ENCODE peak calls at places on chromosomes 12 and 14, in six cellular contexts. Y is colonic mucosa, I is AG09309, U is left ventricle myocardium inferior, A is GM23338, R is ovary. H is an unnamed sample.

GRCh38 chr14:60544659-60545058 is 35.7 kb downstream of the SIX6 start:
- DNase-seq in Y (no peak), I (no peak), U (no peak), A (no peak), R (no peak), H (no peak)

GRCh38 chr12:46404225-46404631 is 31.7 kb upstream of the SLC38A2 start:
- DNase-seq in Y (no peak), I (no peak), U (no peak), A (no peak), R (no peak), H (no peak)

GRCh38 chr14:103731481-103731880 is 15.9 kb downstream of the ZFYVE21 start:
- DNase-seq in Y (no peak), I (no peak), U (no peak), A (no peak), R (no peak), H (no peak)

GRCh38 chr12:44015333-44015941 is 179.6 kb downstream of the TMEM117 start:
- DNase-seq in Y (no peak), I (peak; percentile 37), U (no peak), A (peak; percentile 66), R (no peak), H (peak; percentile 38)

GRCh38 chr12:27906658-27907473 is 65.7 kb downstream of the PTHLH start:
- DNase-seq in Y (no peak), I (no peak), U (no peak), A (no peak), R (no peak), H (no peak)

GRCh38 chr12:120234643-120235368 is 30.7 kb downstream of the PXN start:
- DNase-seq in Y (peak; percentile 74), I (peak; percentile 86), U (peak; percentile 86), A (peak; percentile 78), R (no peak), H (peak; percentile 90)

GRCh38 chr12:45986646-45987338 is 3.6 kb downstream of the SCAF11 start:
- DNase-seq in Y (no peak), I (no peak), U (no peak), A (no peak), R (no peak), H (no peak)

GRCh38 chr12:121590476-121591143 is 9.8 kb upstream of the KDM2B start:
- DNase-seq in Y (no peak), I (no peak), U (no peak), A (peak; percentile 37), R (no peak), H (no peak)

GRCh38 chr12:104220931-104221330 is 5.4 kb downstream of the TXNRD1 start:
- DNase-seq in Y (no peak), I (no peak), U (no peak), A (no peak), R (no peak), H (no peak)

GRCh38 chr14:90444077-90444696 is 47.4 kb downstream of the CALM1 start:
- DNase-seq in Y (no peak), I (no peak), U (no peak), A (no peak), R (no peak), H (no peak)

GRCh38 chr12:88188180-88188579 is 46.1 kb downstream of the TMTC3 start:
- DNase-seq in Y (no peak), I (no peak), U (no peak), A (no peak), R (no peak), H (peak; percentile 19)

GRCh38 chr12:106118-106561 is 39.6 kb downstream of the IQSEC3 start:
- DNase-seq in Y (no peak), I (no peak), U (peak; percentile 32), A (peak; percentile 77), R (no peak), H (no peak)

GRCh38 chr14:101843665-101844064 is 82.2 kb downstream of the PPP2R5C start:
- DNase-seq in Y (no peak), I (no peak), U (no peak), A (peak; percentile 55), R (no peak), H (no peak)

GRCh38 chr14:103280278-103280917 is 53.6 kb upstream of the EIF5 start:
- DNase-seq in Y (no peak), I (no peak), U (no peak), A (no peak), R (no peak), H (no peak)

GRCh38 chr12:32697445-32697844 is 18.3 kb downstream of the DNM1L start:
- DNase-seq in Y (no peak), I (no peak), U (no peak), A (no peak), R (no peak), H (no peak)

GRCh38 chr14:35197015-35197414 is 74.7 kb downstream of the PRORP start:
- DNase-seq in Y (no peak), I (no peak), U (no peak), A (no peak), R (no peak), H (no peak)

GRCh38 chr12:117408161-117408791 is 46.9 kb upstream of the NOS1 start:
- DNase-seq in Y (peak; percentile 19), I (peak; percentile 11), U (no peak), A (peak; percentile 63), R (no peak), H (no peak)

GRCh38 chr12:99549651-99550050 is 97.9 kb upstream of the GARIN6 start:
- DNase-seq in Y (no peak), I (no peak), U (no peak), A (peak; percentile 10), R (no peak), H (no peak)

GRCh38 chr12:110170535-110171185 is 46.5 kb downstream of the IFT81 start:
- DNase-seq in Y (no peak), I (no peak), U (no peak), A (no peak), R (no peak), H (no peak)

GRCh38 chr12:60494249-60494648 is 898.4 kb downstream of the SLC16A7 start:
- DNase-seq in Y (no peak), I (peak; percentile 37), U (no peak), A (peak; percentile 59), R (no peak), H (no peak)

GRCh38 chr14:75979071-75979571 is 2.7 kb downstream of the TGFB3 start:
- DNase-seq in Y (no peak), I (no peak), U (no peak), A (peak; percentile 76), R (peak; percentile 21), H (no peak)

GRCh38 chr14:68405959-68406358 is 386.9 kb downstream of the ZFP36L1 start:
- DNase-seq in Y (no peak), I (no peak), U (no peak), A (no peak), R (no peak), H (peak; percentile 25)

GRCh38 chr12:118544569-118544968 is 168.2 kb downstream of the SUDS3 start:
- DNase-seq in Y (no peak), I (no peak), U (no peak), A (no peak), R (no peak), H (no peak)

GRCh38 chr12:107306141-107306670 is 212.9 kb upstream of the CRY1 start:
- DNase-seq in Y (no peak), I (no peak), U (no peak), A (peak; percentile 33), R (no peak), H (no peak)

GRCh38 chr14:69282448-69282847 is 22.5 kb downstream of the GALNT16 start:
- DNase-seq in Y (no peak), I (no peak), U (no peak), A (no peak), R (no peak), H (no peak)

GRCh38 chr12:1768585-1768984 is 51.8 kb upstream of the LRTM2 start:
- DNase-seq in Y (no peak), I (no peak), U (no peak), A (no peak), R (no peak), H (no peak)

GRCh38 chr14:78228702-78229327 is 58.6 kb downstream of the NRXN3 start:
- DNase-seq in Y (no peak), I (no peak), U (no peak), A (no peak), R (no peak), H (no peak)

GRCh38 chr12:2288001-2288400 is 235.2 kb downstream of the CACNA1C start:
- DNase-seq in Y (no peak), I (no peak), U (no peak), A (no peak), R (no peak), H (no peak)

GRCh38 chr14:83975435-83976222 is 1554.3 kb upstream of the FLRT2 start:
- DNase-seq in Y (peak; percentile 25), I (no peak), U (peak; percentile 41), A (peak; percentile 15), R (no peak), H (peak; percentile 96)

GRCh38 chr14:100278702-100279101 is 27.5 kb downstream of the SLC25A29 start:
- DNase-seq in Y (no peak), I (peak; percentile 41), U (no peak), A (no peak), R (no peak), H (no peak)

GRCh38 chr14:85536835-85537195 is 6.9 kb downstream of the FLRT2 start:
- DNase-seq in Y (no peak), I (no peak), U (no peak), A (no peak), R (no peak), H (no peak)
- H3K4me3 ChIP-seq in Y (no peak overlapping the region), I (no peak overlapping the region), U (no peak overlapping the region), A (no peak overlapping the region), R (no peak overlapping the region), H (peak overlapping the region; percentile 99)

GRCh38 chr12:14768823-14769405 is 34.4 kb downstream of the WBP11 start:
- DNase-seq in Y (peak; percentile 45), I (no peak), U (no peak), A (peak; percentile 59), R (peak; percentile 18), H (no peak)
- H3K4me3 ChIP-seq in Y (peak overlapping the region; percentile 79), I (peak overlapping the region; percentile 92), U (peak overlapping the region; percentile 77), A (peak overlapping the region; percentile 82), R (peak overlapping the region; percentile 81), H (peak overlapping the region; percentile 89)

DNA sequence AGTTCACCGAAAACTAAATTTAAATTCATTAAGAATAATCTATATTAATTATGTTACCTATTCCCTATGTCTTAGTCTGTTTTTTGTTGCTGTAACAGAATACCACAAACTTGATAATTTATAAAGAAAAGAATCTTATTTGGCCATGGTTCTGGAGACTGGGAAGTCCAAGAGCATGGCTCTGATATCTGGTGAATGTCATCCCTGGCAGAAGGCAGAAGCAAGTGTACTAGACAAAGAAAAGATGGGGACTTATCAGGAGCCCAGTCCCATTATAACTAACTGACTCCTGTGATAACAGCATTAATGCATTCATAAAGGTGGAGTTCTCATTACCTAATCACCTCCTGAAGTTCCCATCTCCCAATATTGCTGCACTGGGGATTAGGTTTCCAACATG is 33.3 kb upstream of the BCAT1 start:
- DNase-seq in Y (no peak), I (no peak), U (no peak), A (no peak), R (no peak), H (no peak)
- H3K4me3 ChIP-seq in Y (no peak overlapping the region), I (no peak overlapping the region), U (no peak overlapping the region), A (no peak overlapping the region), R (no peak overlapping the region), H (no peak overlapping the region)

GRCh38 chr12:96219700-96220206 is 25.6 kb downstream of the ELK3 start:
- DNase-seq in Y (no peak), I (peak; percentile 85), U (no peak), A (no peak), R (no peak), H (peak; percentile 96)
- H3K4me3 ChIP-seq in Y (no peak overlapping the region), I (peak overlapping the region; percentile 17), U (no peak overlapping the region), A (no peak overlapping the region), R (no peak overlapping the region), H (peak overlapping the region; percentile 2)